ENCODE peak calls at places on chromosomes 2 and 18, in four cellular contexts. M is HCT116, I is HepG2, K is K562. T is an unnamed sample.
A peak's percentile ranks its signal among the peaks of the same experiment; 100 is the strongest.

GRCh38 chr2:17148298-17149228 is 369.7 kb downstream of the RAD51AP2 start:
- DNase-seq in I (peak; percentile 10), K (peak; percentile 40), M (peak; percentile 8), T (no peak)

GRCh38 chr2:213995400-213996105 is 415.3 kb upstream of the VWC2L start:
- DNase-seq in K (no peak), M (peak; percentile 63), I (no peak), T (peak; percentile 54)

GRCh38 chr2:68768461-68768860 is 33.9 kb downstream of the ARHGAP25 start:
- DNase-seq in M (no peak), I (no peak), K (no peak), T (no peak)

GRCh38 chr2:187527262-187527661 is 27.0 kb downstream of the TFPI start:
- DNase-seq in M (no peak), I (peak; percentile 78), K (no peak), T (no peak)

GRCh38 chr2:219720956-219721355 is 93.5 kb downstream of the SLC4A3 start:
- DNase-seq in M (no peak), K (no peak), I (no peak), T (no peak)

GRCh38 chr2:222024934-222025890 is 273.6 kb downstream of the PAX3 start:
- DNase-seq in I (peak; percentile 31), M (peak; percentile 39), K (peak; percentile 7), T (peak; percentile 8)

GRCh38 chr2:9692392-9693137 is 61.8 kb upstream of the YWHAQ start:
- DNase-seq in I (no peak), M (no peak), K (no peak), T (no peak)

GRCh38 chr2:206164261-206164862 is 4.7 kb downstream of the EEF1B2 start:
- DNase-seq in I (peak; percentile 34), K (no peak), M (no peak), T (no peak)

GRCh38 chr2:201900362-201900761 is 94.0 kb downstream of the CDK15 start:
- DNase-seq in K (no peak), M (no peak), I (no peak), T (no peak)

GRCh38 chr2:95215018-95215612 is 7.8 kb downstream of the ZNF892 start:
- DNase-seq in M (no peak), I (no peak), K (no peak), T (no peak)

GRCh38 chr2:176281267-176281666 is 12.0 kb downstream of the MTX2 start:
- DNase-seq in M (no peak), K (no peak), I (no peak), T (no peak)

GRCh38 chr2:202122975-202123765 is 50.1 kb downstream of the KIAA2012 start:
- DNase-seq in K (no peak), I (no peak), M (no peak), T (no peak)

GRCh38 chr2:100891911-100892642 is 72.1 kb downstream of the NPAS2 start:
- DNase-seq in M (peak; percentile 65), K (peak; percentile 67), I (peak; percentile 56), T (no peak)

GRCh38 chr2:173187911-173188788 is 112.5 kb downstream of the MAP3K20 start:
- DNase-seq in M (no peak), I (no peak), K (peak; percentile 17), T (peak; percentile 79)

GRCh38 chr2:212554233-212554632 is 15.6 kb upstream of the ERBB4 start:
- DNase-seq in I (no peak), K (no peak), M (no peak), T (no peak)

GRCh38 chr2:88690591-88691338 is 708 bp upstream of the RPIA start:
- DNase-seq in M (peak; percentile 19), I (peak; percentile 57), K (peak; percentile 49), T (peak; percentile 25)

GRCh38 chr2:173823540-173823939 is 141.6 kb downstream of the SP3 start:
- DNase-seq in M (no peak), K (no peak), I (no peak), T (no peak)

GRCh38 chr2:225282858-225283693 is 116.4 kb upstream of the NYAP2 start:
- DNase-seq in M (peak; percentile 31), K (peak; percentile 8), I (peak; percentile 16), T (peak; percentile 28)

GRCh38 chr2:235749121-235749780 is 255.4 kb downstream of the AGAP1 start:
- DNase-seq in I (no peak), M (no peak), K (no peak), T (no peak)

GRCh38 chr2:239260546-239261327 is 140.1 kb downstream of the HDAC4 start:
- DNase-seq in I (no peak), M (no peak), K (no peak), T (no peak)

GRCh38 chr18:61896767-61897166 is 4.0 kb upstream of the RNF152 start:
- DNase-seq in I (no peak), M (no peak), K (no peak), T (no peak)

GRCh38 chr18:79975985-79976680 is 11.7 kb downstream of the HSBP1L1 start:
- DNase-seq in I (no peak), M (no peak), K (no peak), T (no peak)

GRCh38 chr2:469521-469920 is 181.6 kb upstream of the ALKAL2 start:
- DNase-seq in M (no peak), I (no peak), K (no peak), T (no peak)

DNA sequence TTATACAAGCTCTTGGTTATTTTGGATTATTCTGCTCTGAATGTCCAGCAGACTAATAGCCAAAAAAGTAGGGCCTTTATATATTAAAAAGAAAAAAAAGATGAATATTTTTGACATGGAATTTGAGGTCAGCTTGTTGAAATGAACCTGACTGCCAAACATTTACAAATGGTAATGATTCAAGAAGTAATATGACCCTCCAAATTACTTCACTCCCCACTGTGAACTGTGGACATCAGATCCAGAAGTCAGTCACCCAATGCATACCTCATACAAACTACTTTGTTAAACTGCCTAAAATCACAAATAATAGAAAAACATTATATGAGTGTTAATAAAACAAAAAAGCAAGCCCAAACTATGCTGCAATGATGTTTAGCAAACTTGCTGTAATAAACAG is 10.0 kb downstream of the EPG5 start:
- DNase-seq in I (no peak), M (no peak), K (no peak), T (no peak)
- TF ChIP-seq POLR2AphosphoS5 in I (no peak), M (no peak), K (no peak), T (no peak)

GRCh38 chr2:39782591-39782990 is 3.5 kb upstream of the THUMPD2 start:
- DNase-seq in K (no peak), I (no peak), M (no peak), T (no peak)
- TF ChIP-seq TCF7L2 in K (no peak), I (no peak), M (no peak), T (no peak)

DNA sequence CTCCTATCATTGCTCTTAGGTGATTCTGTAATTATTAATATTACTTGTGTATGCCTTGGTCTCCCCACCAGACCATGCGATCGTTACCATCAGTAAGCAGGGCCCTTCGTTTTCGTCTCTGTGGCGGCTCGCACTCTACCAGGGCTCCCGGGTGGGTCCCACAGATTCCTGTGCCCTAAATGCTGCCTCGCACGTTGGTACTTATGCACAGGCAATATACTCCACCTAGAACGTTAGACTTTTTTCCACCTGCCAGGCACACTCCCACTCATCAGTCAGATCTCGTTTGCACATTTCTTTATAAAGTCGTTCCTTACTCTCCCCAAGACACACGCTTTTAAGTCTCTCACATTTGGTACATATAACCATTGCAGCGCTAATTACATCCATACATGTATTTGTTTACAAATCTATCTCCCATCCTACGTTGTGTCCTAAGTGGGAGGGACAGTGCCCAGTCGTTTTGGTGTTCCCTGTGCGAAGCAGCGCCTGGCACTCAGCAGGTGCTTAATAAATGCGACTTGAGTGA is 901 bp downstream of the FEZ2 start:
- DNase-seq in I (no peak), M (no peak), K (no peak), T (no peak)
- TF ChIP-seq POLR2AphosphoS5 in I (no peak), M (no peak), K (no peak), T (no peak)

DNA sequence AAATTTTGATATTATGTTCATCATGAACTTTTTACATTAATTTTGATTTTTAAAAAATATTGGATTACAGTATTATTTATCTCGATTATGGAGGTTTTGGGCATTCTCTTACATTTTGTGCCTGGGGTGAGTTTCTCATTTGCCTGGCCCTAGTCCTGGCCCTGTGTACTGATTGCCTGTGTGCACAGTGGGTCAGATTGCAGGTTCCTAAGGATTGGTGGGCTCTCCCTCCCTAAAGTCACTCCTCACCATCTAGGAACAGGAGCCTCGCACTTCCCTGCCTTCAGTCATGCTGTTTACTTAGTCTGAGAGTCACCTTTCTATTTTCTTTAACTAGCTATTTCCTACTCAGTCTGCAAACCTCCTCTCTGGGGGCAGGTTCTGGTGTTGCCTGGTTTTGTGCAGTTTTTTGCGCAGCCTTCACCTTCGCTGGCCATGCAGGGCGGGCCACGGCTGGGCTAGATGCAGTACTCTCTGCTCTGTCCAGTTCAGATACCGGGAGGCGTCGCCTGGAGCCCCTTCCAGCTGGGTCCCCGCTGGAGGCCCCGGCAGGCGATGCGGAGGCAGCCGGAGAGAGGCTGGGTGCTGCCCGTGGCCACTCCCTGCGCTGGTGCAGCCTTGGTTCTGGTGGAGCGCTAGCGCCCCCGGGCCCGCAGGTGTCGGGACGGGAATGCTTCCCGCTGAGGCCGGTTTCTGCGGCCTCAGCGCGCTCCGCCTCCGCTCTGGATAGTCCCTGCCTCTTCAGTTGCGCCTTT is 23.3 kb upstream of the MC5R start:
- DNase-seq in M (peak; percentile 55), I (peak; percentile 49), K (peak; percentile 52), T (no peak)
- TF ChIP-seq TCF7L2 in M (no peak), I (no peak), K (no peak), T (no peak)

DNA sequence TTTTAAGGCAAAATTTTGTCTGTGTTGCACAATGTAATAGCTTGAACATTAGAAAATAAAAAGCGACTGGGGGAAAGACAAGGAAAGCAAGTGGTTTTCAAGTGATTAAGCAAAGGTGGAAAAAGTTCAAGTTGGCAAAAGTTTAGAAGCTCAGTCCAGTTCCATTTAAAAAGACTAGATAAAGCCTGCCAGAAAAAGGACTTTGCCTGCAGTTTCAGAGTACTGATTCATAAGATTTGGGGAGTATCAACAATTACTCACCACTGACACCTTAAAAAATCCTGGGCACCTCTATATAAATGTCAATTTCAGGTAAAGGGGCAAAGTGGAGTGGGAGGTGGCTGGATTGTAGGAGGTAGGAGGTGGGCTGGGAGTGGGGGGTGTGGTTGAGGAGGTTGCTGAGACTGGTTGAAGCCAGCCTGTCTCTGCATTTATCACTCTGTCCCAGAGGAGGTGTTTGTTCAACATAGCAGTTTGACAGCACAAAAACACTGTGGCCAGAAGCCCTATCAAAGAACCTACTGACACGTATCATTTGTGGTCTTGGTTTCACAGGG is 14.6 kb downstream of the ZEB2 start:
- DNase-seq in K (peak; percentile 66), M (no peak), I (no peak), T (no peak)
- TF ChIP-seq POLR2AphosphoS5 in K (no peak), M (no peak), I (no peak), T (no peak)

GRCh38 chr2:200189964-200190363 is 116.5 kb upstream of the SPATS2L start:
- DNase-seq in M (no peak), K (no peak), I (no peak), T (no peak)
- TF ChIP-seq TCF7L2 in M (no peak), K (no peak), I (no peak), T (no peak)

GRCh38 chr2:120850551-120850950 is 114.9 kb downstream of the GLI2 start:
- DNase-seq in I (no peak), M (no peak), K (no peak), T (no peak)
- TF ChIP-seq POLR2AphosphoS5 in I (no peak), M (no peak), K (no peak), T (no peak)

DNA sequence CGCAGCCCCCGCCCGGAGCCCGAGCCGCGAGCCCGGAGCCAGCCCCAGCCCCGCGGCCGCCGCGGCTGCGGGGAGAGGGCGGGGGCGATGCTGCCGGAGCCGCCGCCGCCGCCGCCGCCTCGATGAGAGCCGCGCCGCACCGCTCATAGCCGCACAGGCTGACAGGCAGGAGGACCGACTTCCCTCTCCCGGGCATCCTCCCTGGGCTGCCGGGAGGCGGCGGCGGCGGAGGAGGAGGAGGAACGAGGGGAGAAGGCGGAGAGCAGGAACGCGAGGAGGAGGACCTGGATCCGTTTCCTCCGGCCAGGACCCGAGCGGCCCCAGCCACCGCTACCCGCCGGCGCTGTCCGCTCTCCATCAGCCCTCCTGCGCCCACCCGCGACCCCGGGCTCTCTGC is 370 bp downstream of the KLHL29 start:
- DNase-seq in I (no peak), M (no peak), K (no peak), T (no peak)
- TF ChIP-seq TCF7L2 in I (no peak), M (no peak), K (no peak), T (no peak)